ENCODE peak calls at places on chromosome 5, in eight cellular contexts. One of them, this sample, is unnamed.

GRCh38 chr5:180136661-180137381 is 65.3 kb upstream of the RNF130 start:
- DNase-seq in left ventricle myocardium inferior: no peak
- DNase-seq in transverse colon: no peak
- DNase-seq in aorta: no peak
- DNase-seq in mesendoderm: no peak
- DNase-seq in SJSA1: no peak
- DNase-seq in AG04450: no peak
- DNase-seq in CD4-positive, CD25-positive, alpha-beta regulatory T cell: no peak
- DNase-seq in this sample: no peak

GRCh38 chr5:61886214-61886613 is 419.8 kb upstream of the KIF2A start:
- DNase-seq in AG04450: no peak
- DNase-seq in left ventricle myocardium inferior: no peak
- DNase-seq in SJSA1: no peak
- DNase-seq in aorta: no peak
- DNase-seq in CD4-positive, CD25-positive, alpha-beta regulatory T cell: no peak
- DNase-seq in mesendoderm: no peak
- DNase-seq in transverse colon: no peak
- DNase-seq in this sample: no peak

GRCh38 chr5:119269061-119269579 is 86.7 kb upstream of the TNFAIP8 start:
- DNase-seq in AG04450: no peak
- DNase-seq in SJSA1: no peak
- DNase-seq in aorta: no peak
- DNase-seq in CD4-positive, CD25-positive, alpha-beta regulatory T cell: peak; percentile 69
- DNase-seq in mesendoderm: peak; percentile 63
- DNase-seq in left ventricle myocardium inferior: peak; percentile 20
- DNase-seq in transverse colon: peak; percentile 61
- DNase-seq in this sample: peak; percentile 77

GRCh38 chr5:1037123-1037670 is 28.6 kb downstream of the NKD2 start:
- DNase-seq in AG04450: no peak
- DNase-seq in left ventricle myocardium inferior: peak; percentile 21
- DNase-seq in CD4-positive, CD25-positive, alpha-beta regulatory T cell: no peak
- DNase-seq in transverse colon: no peak
- DNase-seq in mesendoderm: no peak
- DNase-seq in SJSA1: no peak
- DNase-seq in aorta: peak; percentile 63
- DNase-seq in this sample: no peak

GRCh38 chr5:68316469-68316868 is 100.9 kb downstream of the PIK3R1 start:
- DNase-seq in left ventricle myocardium inferior: no peak
- DNase-seq in mesendoderm: no peak
- DNase-seq in aorta: no peak
- DNase-seq in CD4-positive, CD25-positive, alpha-beta regulatory T cell: no peak
- DNase-seq in transverse colon: no peak
- DNase-seq in AG04450: no peak
- DNase-seq in SJSA1: no peak
- DNase-seq in this sample: no peak

GRCh38 chr5:156913719-156914370 is 49.2 kb downstream of the TIMD4 start:
- DNase-seq in transverse colon: peak; percentile 38
- DNase-seq in AG04450: no peak
- DNase-seq in CD4-positive, CD25-positive, alpha-beta regulatory T cell: peak; percentile 91
- DNase-seq in left ventricle myocardium inferior: no peak
- DNase-seq in aorta: no peak
- DNase-seq in mesendoderm: peak; percentile 67
- DNase-seq in SJSA1: no peak
- DNase-seq in this sample: peak; percentile 87

GRCh38 chr5:128579111-128579510 is 41.1 kb upstream of the FBN2 start:
- DNase-seq in aorta: no peak
- DNase-seq in mesendoderm: no peak
- DNase-seq in transverse colon: no peak
- DNase-seq in AG04450: no peak
- DNase-seq in CD4-positive, CD25-positive, alpha-beta regulatory T cell: no peak
- DNase-seq in left ventricle myocardium inferior: no peak
- DNase-seq in SJSA1: no peak
- DNase-seq in this sample: no peak

GRCh38 chr5:64971538-64971937 is 202.8 kb downstream of the CWC27 start:
- DNase-seq in transverse colon: no peak
- DNase-seq in AG04450: peak; percentile 4
- DNase-seq in aorta: no peak
- DNase-seq in SJSA1: no peak
- DNase-seq in CD4-positive, CD25-positive, alpha-beta regulatory T cell: no peak
- DNase-seq in mesendoderm: no peak
- DNase-seq in left ventricle myocardium inferior: no peak
- DNase-seq in this sample: peak; percentile 1

GRCh38 chr5:80782626-80783025 is 127.8 kb upstream of the DHFR start:
- DNase-seq in SJSA1: no peak
- DNase-seq in mesendoderm: no peak
- DNase-seq in AG04450: no peak
- DNase-seq in transverse colon: no peak
- DNase-seq in CD4-positive, CD25-positive, alpha-beta regulatory T cell: no peak
- DNase-seq in aorta: no peak
- DNase-seq in left ventricle myocardium inferior: no peak
- DNase-seq in this sample: no peak

GRCh38 chr5:1386274-1386717 is 41.4 kb upstream of the CLPTM1L start:
- DNase-seq in SJSA1: peak; percentile 47
- DNase-seq in left ventricle myocardium inferior: peak; percentile 38
- DNase-seq in AG04450: no peak
- DNase-seq in CD4-positive, CD25-positive, alpha-beta regulatory T cell: peak; percentile 90
- DNase-seq in transverse colon: peak; percentile 68
- DNase-seq in aorta: peak; percentile 80
- DNase-seq in mesendoderm: peak; percentile 33
- DNase-seq in this sample: peak; percentile 67

GRCh38 chr5:165495829-165496380 is 1990.5 kb downstream of the MAT2B start:
- DNase-seq in CD4-positive, CD25-positive, alpha-beta regulatory T cell: no peak
- DNase-seq in transverse colon: no peak
- DNase-seq in AG04450: no peak
- DNase-seq in mesendoderm: no peak
- DNase-seq in SJSA1: no peak
- DNase-seq in left ventricle myocardium inferior: no peak
- DNase-seq in aorta: no peak
- DNase-seq in this sample: no peak

GRCh38 chr5:40797273-40798011 is 732 bp downstream of the PRKAA1 start:
- DNase-seq in aorta: peak; percentile 92
- DNase-seq in CD4-positive, CD25-positive, alpha-beta regulatory T cell: peak; percentile 79
- DNase-seq in transverse colon: peak; percentile 81
- DNase-seq in SJSA1: peak; percentile 93
- DNase-seq in mesendoderm: peak; percentile 87
- DNase-seq in AG04450: no peak
- DNase-seq in left ventricle myocardium inferior: peak; percentile 82
- DNase-seq in this sample: peak; percentile 84

GRCh38 chr5:78331523-78332080 is 28.8 kb upstream of the SCAMP1 start:
- DNase-seq in left ventricle myocardium inferior: no peak
- DNase-seq in CD4-positive, CD25-positive, alpha-beta regulatory T cell: no peak
- DNase-seq in aorta: no peak
- DNase-seq in transverse colon: no peak
- DNase-seq in SJSA1: no peak
- DNase-seq in mesendoderm: no peak
- DNase-seq in AG04450: no peak
- DNase-seq in this sample: no peak

GRCh38 chr5:142542906-142543305 is 143.0 kb downstream of the FGF1 start:
- DNase-seq in SJSA1: peak; percentile 31
- DNase-seq in aorta: no peak
- DNase-seq in mesendoderm: peak; percentile 27
- DNase-seq in AG04450: no peak
- DNase-seq in CD4-positive, CD25-positive, alpha-beta regulatory T cell: no peak
- DNase-seq in left ventricle myocardium inferior: no peak
- DNase-seq in transverse colon: no peak
- DNase-seq in this sample: no peak

GRCh38 chr5:178602752-178603151 is 12.6 kb upstream of the COL23A1 start:
- DNase-seq in SJSA1: no peak
- DNase-seq in left ventricle myocardium inferior: no peak
- DNase-seq in CD4-positive, CD25-positive, alpha-beta regulatory T cell: no peak
- DNase-seq in AG04450: no peak
- DNase-seq in aorta: no peak
- DNase-seq in transverse colon: no peak
- DNase-seq in mesendoderm: no peak
- DNase-seq in this sample: no peak

GRCh38 chr5:54673523-54674225 is 156.1 kb downstream of the SNX18 start:
- DNase-seq in transverse colon: peak; percentile 52
- DNase-seq in CD4-positive, CD25-positive, alpha-beta regulatory T cell: peak; percentile 74
- DNase-seq in left ventricle myocardium inferior: peak; percentile 35
- DNase-seq in SJSA1: no peak
- DNase-seq in aorta: no peak
- DNase-seq in AG04450: no peak
- DNase-seq in mesendoderm: no peak
- DNase-seq in this sample: peak; percentile 60

GRCh38 chr5:120599576-120599975 is 135.5 kb downstream of the PRR16 start:
- DNase-seq in aorta: no peak
- DNase-seq in SJSA1: peak; percentile 57
- DNase-seq in transverse colon: no peak
- DNase-seq in left ventricle myocardium inferior: no peak
- DNase-seq in CD4-positive, CD25-positive, alpha-beta regulatory T cell: no peak
- DNase-seq in mesendoderm: no peak
- DNase-seq in AG04450: peak; percentile 30
- DNase-seq in this sample: no peak

GRCh38 chr5:3309538-3309937 is 286.1 kb upstream of the IRX1 start:
- DNase-seq in aorta: no peak
- DNase-seq in left ventricle myocardium inferior: no peak
- DNase-seq in AG04450: no peak
- DNase-seq in CD4-positive, CD25-positive, alpha-beta regulatory T cell: no peak
- DNase-seq in transverse colon: no peak
- DNase-seq in SJSA1: no peak
- DNase-seq in mesendoderm: no peak
- DNase-seq in this sample: no peak

GRCh38 chr5:109743770-109744212 is 54.1 kb downstream of the MAN2A1 start:
- DNase-seq in transverse colon: no peak
- DNase-seq in SJSA1: peak; percentile 97
- DNase-seq in left ventricle myocardium inferior: no peak
- DNase-seq in aorta: no peak
- DNase-seq in CD4-positive, CD25-positive, alpha-beta regulatory T cell: no peak
- DNase-seq in AG04450: peak; percentile 71
- DNase-seq in mesendoderm: peak; percentile 99
- DNase-seq in this sample: no peak

GRCh38 chr5:74026310-74026709 is 400.3 kb downstream of the ARHGEF28 start:
- DNase-seq in SJSA1: no peak
- DNase-seq in aorta: no peak
- DNase-seq in left ventricle myocardium inferior: no peak
- DNase-seq in transverse colon: no peak
- DNase-seq in CD4-positive, CD25-positive, alpha-beta regulatory T cell: no peak
- DNase-seq in mesendoderm: peak; percentile 92
- DNase-seq in AG04450: no peak
- DNase-seq in this sample: no peak
- H3K4me3 ChIP-seq in SJSA1: no peak overlapping the region
- H3K4me3 ChIP-seq in aorta: no peak overlapping the region
- H3K4me3 ChIP-seq in left ventricle myocardium inferior: no peak overlapping the region
- H3K4me3 ChIP-seq in transverse colon: no peak overlapping the region
- H3K4me3 ChIP-seq in CD4-positive, CD25-positive, alpha-beta regulatory T cell: no peak overlapping the region
- H3K4me3 ChIP-seq in mesendoderm: no peak overlapping the region
- H3K4me3 ChIP-seq in AG04450: no peak overlapping the region
- H3K4me3 ChIP-seq in this sample: no peak overlapping the region

DNA sequence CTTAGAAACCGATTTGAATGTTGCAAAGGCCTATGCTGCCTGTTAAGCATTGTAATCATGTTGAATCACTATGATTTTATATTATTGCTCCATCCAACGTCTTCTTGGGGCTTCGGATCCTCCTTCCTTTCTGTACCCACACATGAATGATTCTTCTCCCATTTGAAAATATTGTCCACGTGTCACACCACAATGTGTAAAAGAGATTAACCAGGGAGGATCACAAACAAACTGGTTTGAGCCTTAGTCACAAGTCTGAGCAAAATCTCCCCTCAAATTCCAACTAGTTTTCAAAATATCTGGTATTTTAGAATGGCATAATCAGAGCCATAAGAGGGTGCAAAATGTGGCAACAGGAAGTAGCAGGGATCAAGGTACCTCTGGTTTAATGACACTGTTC is 101.7 kb upstream of the PRLR start:
- DNase-seq in AG04450: no peak
- DNase-seq in CD4-positive, CD25-positive, alpha-beta regulatory T cell: no peak
- DNase-seq in mesendoderm: no peak
- DNase-seq in SJSA1: no peak
- DNase-seq in transverse colon: no peak
- DNase-seq in left ventricle myocardium inferior: no peak
- DNase-seq in aorta: no peak
- DNase-seq in this sample: no peak
- H3K4me3 ChIP-seq in AG04450: no peak overlapping the region
- H3K4me3 ChIP-seq in CD4-positive, CD25-positive, alpha-beta regulatory T cell: no peak overlapping the region
- H3K4me3 ChIP-seq in mesendoderm: no peak overlapping the region
- H3K4me3 ChIP-seq in SJSA1: no peak overlapping the region
- H3K4me3 ChIP-seq in transverse colon: no peak overlapping the region
- H3K4me3 ChIP-seq in left ventricle myocardium inferior: no peak overlapping the region
- H3K4me3 ChIP-seq in aorta: no peak overlapping the region
- H3K4me3 ChIP-seq in this sample: no peak overlapping the region

GRCh38 chr5:60844429-60844890 is 391 bp upstream of the ELOVL7 start:
- DNase-seq in SJSA1: peak; percentile 6
- DNase-seq in AG04450: no peak
- DNase-seq in left ventricle myocardium inferior: no peak
- DNase-seq in mesendoderm: peak; percentile 64
- DNase-seq in transverse colon: no peak
- DNase-seq in CD4-positive, CD25-positive, alpha-beta regulatory T cell: no peak
- DNase-seq in aorta: no peak
- DNase-seq in this sample: peak; percentile 8
- H3K4me3 ChIP-seq in SJSA1: peak overlapping the region; percentile 46
- H3K4me3 ChIP-seq in AG04450: peak overlapping the region; percentile 62
- H3K4me3 ChIP-seq in left ventricle myocardium inferior: peak overlapping the region; percentile 74
- H3K4me3 ChIP-seq in mesendoderm: peak overlapping the region; percentile 48
- H3K4me3 ChIP-seq in transverse colon: peak overlapping the region; percentile 79
- H3K4me3 ChIP-seq in CD4-positive, CD25-positive, alpha-beta regulatory T cell: peak overlapping the region; percentile 32
- H3K4me3 ChIP-seq in aorta: peak overlapping the region; percentile 67
- H3K4me3 ChIP-seq in this sample: peak overlapping the region; percentile 85

GRCh38 chr5:134873494-134873893 is 677 bp upstream of the TXNDC15 start:
- DNase-seq in AG04450: no peak
- DNase-seq in aorta: no peak
- DNase-seq in left ventricle myocardium inferior: no peak
- DNase-seq in transverse colon: no peak
- DNase-seq in SJSA1: no peak
- DNase-seq in CD4-positive, CD25-positive, alpha-beta regulatory T cell: peak; percentile 47
- DNase-seq in mesendoderm: peak; percentile 32
- DNase-seq in this sample: peak; percentile 17
- H3K4me3 ChIP-seq in AG04450: no peak overlapping the region
- H3K4me3 ChIP-seq in aorta: no peak overlapping the region
- H3K4me3 ChIP-seq in left ventricle myocardium inferior: peak overlapping the region; percentile 97
- H3K4me3 ChIP-seq in transverse colon: peak overlapping the region; percentile 86
- H3K4me3 ChIP-seq in SJSA1: no peak overlapping the region
- H3K4me3 ChIP-seq in CD4-positive, CD25-positive, alpha-beta regulatory T cell: peak overlapping the region; percentile 89
- H3K4me3 ChIP-seq in mesendoderm: no peak overlapping the region
- H3K4me3 ChIP-seq in this sample: peak overlapping the region; percentile 95

DNA sequence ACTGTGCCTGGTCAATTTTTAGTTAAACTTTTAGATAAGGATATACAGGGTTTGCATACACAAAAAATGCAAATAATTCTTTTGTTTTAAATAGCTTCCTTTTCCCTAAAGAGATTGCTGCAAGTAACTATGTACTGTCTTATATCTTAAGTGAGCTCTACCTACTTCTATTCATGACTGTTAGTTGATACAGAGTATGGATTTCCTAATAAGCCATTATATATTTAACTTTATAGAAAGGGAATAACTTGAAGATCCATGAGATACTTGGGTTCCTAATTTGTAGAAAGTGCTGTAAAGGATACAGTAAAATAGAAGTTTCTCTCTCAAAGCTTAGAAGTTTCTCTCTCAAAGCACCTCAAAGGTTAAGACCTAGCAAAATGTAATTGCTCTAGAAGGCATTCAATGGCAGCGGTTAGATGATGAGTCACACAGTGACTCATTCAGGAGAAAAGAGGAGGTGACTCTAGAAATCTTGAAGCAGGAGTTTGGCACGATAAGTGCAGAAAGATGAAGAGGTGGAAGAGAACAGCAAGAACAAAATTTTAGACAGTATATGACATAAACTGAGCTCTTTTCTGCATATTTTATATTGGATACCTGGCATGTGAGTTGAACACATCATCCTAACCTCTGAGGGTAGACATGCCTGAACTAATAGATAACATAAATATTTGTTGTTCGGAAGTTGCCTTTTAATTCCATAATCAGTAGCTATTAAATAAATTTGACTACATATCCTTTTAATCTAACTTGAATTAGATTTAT is 5.5 kb upstream of the DNAJC21 start:
- DNase-seq in AG04450: peak; percentile 57
- DNase-seq in SJSA1: peak; percentile 87
- DNase-seq in aorta: no peak
- DNase-seq in left ventricle myocardium inferior: no peak
- DNase-seq in CD4-positive, CD25-positive, alpha-beta regulatory T cell: peak; percentile 61
- DNase-seq in transverse colon: no peak
- DNase-seq in mesendoderm: peak; percentile 80
- DNase-seq in this sample: peak; percentile 48
- H3K4me3 ChIP-seq in AG04450: no peak overlapping the region
- H3K4me3 ChIP-seq in SJSA1: no peak overlapping the region
- H3K4me3 ChIP-seq in aorta: no peak overlapping the region
- H3K4me3 ChIP-seq in left ventricle myocardium inferior: no peak overlapping the region
- H3K4me3 ChIP-seq in CD4-positive, CD25-positive, alpha-beta regulatory T cell: no peak overlapping the region
- H3K4me3 ChIP-seq in transverse colon: no peak overlapping the region
- H3K4me3 ChIP-seq in mesendoderm: no peak overlapping the region
- H3K4me3 ChIP-seq in this sample: no peak overlapping the region

This sample was measured in GM12865.